ENCODE peak calls at places on chromosome 14, in four cellular contexts. F is lower lobe of right lung, D is left ventricle myocardium inferior, M is pancreas. L is an unnamed sample. For H3K4me1, the result is how much of the 10 kb centered on the place peaks cover.

GRCh38 chr14:78170203-78170602 is at the start of gene NRXN3:
- DNase-seq in F (no peak), D (no peak), M (no peak), L (no peak)

GRCh38 chr14:60485600-60486251 is at the start of gene C14orf39:
- DNase-seq in F (no peak), D (no peak), M (no peak), L (no peak)

GRCh38 chr14:92409069-92409468 is 86.1 kb downstream of the SLC24A4 start:
- DNase-seq in F (no peak), D (peak), M (no peak), L (no peak)

GRCh38 chr14:105087308-105087962 is 22.2 kb upstream of the GPR132 start:
- DNase-seq in F (peak), D (peak), M (no peak), L (no peak)

GRCh38 chr14:99143126-99143525 is 128.9 kb downstream of the BCL11B start:
- DNase-seq in F (no peak), D (no peak), M (no peak), L (no peak)

GRCh38 chr14:52044791-52045522 is 23.9 kb downstream of the NID2 start:
- DNase-seq in F (no peak), D (no peak), M (peak), L (no peak)

GRCh38 chr14:50559990-50560928 is at the start of gene ATL1:
- DNase-seq in F (peak), D (peak), M (peak), L (peak)

GRCh38 chr14:68464716-68465115 is 328.2 kb downstream of the ZFP36L1 start:
- DNase-seq in F (no peak), D (no peak), M (no peak), L (no peak)

GRCh38 chr14:77238356-77238755 is 32.6 kb downstream of the NGB start:
- DNase-seq in F (no peak), D (no peak), M (no peak), L (no peak)

GRCh38 chr14:73374218-73374617 is 84.1 kb downstream of the NUMB start:
- DNase-seq in F (no peak), D (no peak), M (no peak), L (no peak)

GRCh38 chr14:102370305-102370809 is 7.6 kb downstream of the TECPR2 start:
- DNase-seq in F (peak), D (no peak), M (no peak), L (no peak)

GRCh38 chr14:104323551-104324175 is 185.3 kb downstream of the KIF26A start:
- DNase-seq in F (no peak), D (no peak), M (no peak), L (no peak)

GRCh38 chr14:96663491-96664067 is 133.6 kb upstream of the VRK1 start:
- DNase-seq in F (no peak), D (no peak), M (no peak), L (no peak)

GRCh38 chr14:90781876-90782275 is 34.4 kb downstream of the TTC7B start:
- DNase-seq in F (no peak), D (no peak), M (no peak), L (no peak)

GRCh38 chr14:102524026-102524450 is 14.5 kb upstream of the ANKRD9 start:
- DNase-seq in F (no peak), D (no peak), M (no peak), L (no peak)

GRCh38 chr14:74953686-74954085 is 1.7 kb downstream of the PGF start:
- DNase-seq in F (no peak), D (no peak), M (no peak), L (no peak)
- H3K4me3 ChIP-seq in F (peak), D (peak), M (no peak), L (no peak)

GRCh38 chr14:101073598-101073965 is 170.1 kb upstream of the RTL1 start:
- DNase-seq in F (no peak), D (no peak), M (peak), L (no peak)
- H3K4me1 ChIP-seq in F (under half), D (under half), M (under half), L (under half)

DNA sequence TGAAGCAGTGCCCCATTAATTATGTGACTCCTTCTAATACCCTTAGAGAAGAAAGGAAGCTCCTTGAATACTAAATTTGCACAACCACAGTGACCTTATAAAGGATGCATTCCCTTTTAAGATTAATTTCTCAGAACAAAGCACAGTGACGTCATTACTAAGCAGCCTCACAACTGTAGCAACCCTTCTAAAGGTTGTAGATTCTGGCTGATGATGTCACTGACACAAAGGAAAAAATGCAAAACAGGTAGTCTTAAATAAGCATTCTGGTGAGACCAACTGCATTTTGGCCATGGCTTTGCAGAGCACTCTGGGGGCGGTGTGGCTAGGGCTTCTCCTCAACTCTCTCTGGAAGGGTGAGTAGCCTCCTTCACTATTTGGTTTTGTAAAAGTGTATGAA is 38.4 kb upstream of the OR4E1 start:
- DNase-seq in F (no peak), D (no peak), M (no peak), L (peak)
- H3K4me3 ChIP-seq in F (no peak), D (no peak), M (no peak), L (peak)

GRCh38 chr14:100681111-100681510 is 45.6 kb upstream of the DLK1 start:
- DNase-seq in F (no peak), D (no peak), M (no peak), L (no peak)

GRCh38 chr14:100680439-100681051 is 46.1 kb upstream of the DLK1 start:
- DNase-seq in F (no peak), D (no peak), M (no peak), L (no peak)

GRCh38 chr14:100684154-100684553 is 42.5 kb upstream of the DLK1 start:
- DNase-seq in F (no peak), D (no peak), M (no peak), L (no peak)

GRCh38 chr14:100683578-100683977 is 43.1 kb upstream of the DLK1 start:
- DNase-seq in F (no peak), D (no peak), M (no peak), L (no peak)

GRCh38 chr14:100682749-100683148 is 43.9 kb upstream of the DLK1 start:
- DNase-seq in F (no peak), D (no peak), M (no peak), L (no peak)
- H3K4me1 ChIP-seq in F (under half), D (under half), M (under half), L (under half)

L was measured in naive thymus-derived CD4-positive, alpha-beta T cell.